ENCODE peak calls at places on chromosomes 16 and 17, in six cellular contexts. R, S, A, N, Y and Q are unnamed samples.
A peak's percentile ranks its signal among the peaks of the same experiment; 100 is the strongest.

GRCh38 chr16:88965411-88965810 is 11.6 kb downstream of the CBFA2T3 start:
- DNase-seq in R (no peak), S (no peak), Y (no peak), A (no peak), N (no peak), Q (no peak)

GRCh38 chr16:49600976-49601375 is 227.4 kb downstream of the C16orf78 start:
- DNase-seq in Y (no peak), R (no peak), A (no peak), N (no peak), S (no peak), Q (no peak)

GRCh38 chr16:79272141-79272577 is 328.4 kb downstream of the MAF start:
- DNase-seq in Y (no peak), N (no peak), S (no peak), R (no peak), A (no peak), Q (no peak)

GRCh38 chr17:58667934-58668597 is 23.8 kb downstream of the TEX14 start:
- DNase-seq in A (no peak), Y (no peak), S (peak; percentile 16), N (no peak), R (no peak), Q (no peak)

GRCh38 chr17:4833941-4834501 is 881 bp downstream of the MINK1 start:
- DNase-seq in Y (no peak), S (peak; percentile 60), N (peak; percentile 17), R (peak; percentile 18), A (peak; percentile 59), Q (peak; percentile 53)

GRCh38 chr16:87550510-87550961 is 51.8 kb upstream of the JPH3 start:
- DNase-seq in S (no peak), A (peak; percentile 31), R (no peak), Y (no peak), N (peak; percentile 57), Q (no peak)

GRCh38 chr17:70906808-70907207 is 737.5 kb downstream of the KCNJ2 start:
- DNase-seq in A (no peak), Y (no peak), S (no peak), R (no peak), N (peak; percentile 30), Q (no peak)

GRCh38 chr17:74452841-74453661 is 13.4 kb upstream of the CD300A start:
- DNase-seq in A (no peak), R (no peak), S (no peak), N (no peak), Y (no peak), Q (no peak)

GRCh38 chr17:14396542-14396941 is 95.7 kb downstream of the HS3ST3B1 start:
- DNase-seq in S (no peak), Y (no peak), N (peak; percentile 33), R (no peak), A (no peak), Q (no peak)

GRCh38 chr16:15415411-15416070 is 18.8 kb upstream of the BMERB1 start:
- DNase-seq in R (no peak), N (no peak), A (no peak), Y (no peak), S (peak; percentile 15), Q (no peak)

GRCh38 chr17:63113167-63113566 is 147.1 kb downstream of the TANC2 start:
- DNase-seq in N (no peak), R (no peak), Y (no peak), S (peak; percentile 19), A (no peak), Q (no peak)

GRCh38 chr17:80833952-80834895 is 157.4 kb upstream of the CHMP6 start:
- DNase-seq in S (no peak), N (peak; percentile 91), Y (no peak), R (no peak), A (no peak), Q (no peak)

GRCh38 chr17:3750926-3751325 is 27.2 kb downstream of the HASPIN start:
- DNase-seq in R (no peak), Y (no peak), A (no peak), S (no peak), N (no peak), Q (no peak)

GRCh38 chr17:8109669-8110455 is 8.5 kb downstream of the ALOXE3 start:
- DNase-seq in S (peak; percentile 35), N (peak; percentile 42), Y (no peak), A (no peak), R (no peak), Q (no peak)